ENCODE peak calls at places on chromosome 18, in seven cellular contexts. Q is AML-193, E is GM10248, K is psoas muscle, F is NCI-H1105 treated with DMSO at 0.1 percent for 48 hours, X is transverse colon, M is SW 1271. H is an unnamed sample.

GRCh38 chr18:79857082-79857661 is 59.4 kb downstream of the KCNG2 start:
- DNase-seq in K (no peak), Q (no peak), X (no peak), E (no peak), F (peak; percentile 79), M (peak; percentile 13), H (peak; percentile 42)

GRCh38 chr18:7464245-7464966 is 102.7 kb upstream of the PTPRM start:
- DNase-seq in X (no peak), M (no peak), E (no peak), Q (no peak), F (no peak), K (no peak), H (no peak)

GRCh38 chr18:23171581-23172156 is 36.4 kb downstream of the CABLES1 start:
- DNase-seq in M (no peak), F (no peak), Q (no peak), X (no peak), K (no peak), E (no peak), H (no peak)

GRCh38 chr18:11393486-11393885 is 215.9 kb upstream of the SLC35G4 start:
- DNase-seq in X (no peak), Q (no peak), F (no peak), K (no peak), M (no peak), E (no peak), H (no peak)

GRCh38 chr18:35559867-35560266 is 21.7 kb upstream of the GALNT1 start:
- DNase-seq in E (no peak), Q (no peak), F (no peak), M (no peak), K (no peak), X (no peak), H (no peak)

GRCh38 chr18:58438161-58438983 is 190.5 kb downstream of the ALPK2 start:
- DNase-seq in E (peak; percentile 34), X (no peak), Q (no peak), K (no peak), M (no peak), F (no peak), H (no peak)

GRCh38 chr18:23320709-23321236 is 132.3 kb upstream of the RIOK3 start:
- DNase-seq in E (no peak), Q (no peak), M (no peak), X (no peak), F (no peak), K (no peak), H (no peak)

GRCh38 chr18:62651276-62652031 is 63.9 kb upstream of the PHLPP1 start:
- DNase-seq in E (no peak), M (no peak), F (no peak), K (no peak), X (no peak), Q (no peak), H (no peak)

GRCh38 chr18:11994346-11994707 is 13.0 kb downstream of the IMPA2 start:
- DNase-seq in K (peak; percentile 69), X (peak; percentile 72), M (no peak), F (no peak), E (no peak), Q (no peak), H (no peak)

GRCh38 chr18:25288340-25288955 is 63.5 kb downstream of the ZNF521 start:
- DNase-seq in M (no peak), F (no peak), Q (no peak), X (no peak), E (no peak), K (no peak), H (no peak)

GRCh38 chr18:2070636-2071035 is 500.7 kb downstream of the METTL4 start:
- DNase-seq in M (no peak), E (no peak), X (no peak), K (no peak), F (peak; percentile 81), Q (no peak), H (no peak)

GRCh38 chr18:41265047-41265446 is 690.0 kb upstream of the PIK3C3 start:
- DNase-seq in F (no peak), X (no peak), E (no peak), K (no peak), M (no peak), Q (no peak), H (no peak)

GRCh38 chr18:43139288-43139946 is 23.9 kb upstream of the RIT2 start:
- DNase-seq in Q (no peak), K (no peak), E (no peak), M (no peak), X (no peak), F (no peak), H (no peak)

GRCh38 chr18:76522104-76522503 is 27.1 kb upstream of the ZNF516 start:
- DNase-seq in Q (no peak), K (no peak), F (no peak), E (no peak), M (no peak), X (no peak), H (no peak)

GRCh38 chr18:50038448-50038847 is 156.5 kb downstream of the MYO5B start:
- DNase-seq in M (no peak), Q (no peak), K (no peak), X (no peak), E (no peak), F (no peak), H (no peak)

H was measured in Panc1.